ENCODE peak calls at places on chromosomes 12 and 14, in nine cellular contexts. K is fibroblast of the aortic adventitia, Q is fibroblast of pulmonary artery, X is fibroblast of lung, R is testis, F is IMR-90, L is keratinocyte, E is neural progenitor cell, B is hepatocyte. H is an unnamed sample.

GRCh38 chr12:20489645-20490044 is 121.3 kb downstream of the PDE3A start:
- DNase-seq in E (no peak), L (no peak), X (peak), K (peak), R (no peak), F (peak), B (no peak), Q (no peak), H (peak)

GRCh38 chr12:95908573-95908972 is 33.8 kb downstream of the CCDC38 start:
- DNase-seq in R (no peak), B (no peak), E (no peak), X (peak), L (no peak), Q (peak), K (peak), F (peak), H (peak)

GRCh38 chr12:122862872-122863701 is 27.8 kb downstream of the HIP1R start:
- DNase-seq in L (no peak), E (no peak), X (no peak), B (peak), K (no peak), Q (no peak), R (no peak), F (no peak), H (no peak)

GRCh38 chr12:123389560-123390351 is 5.8 kb downstream of the KMT5A start:
- DNase-seq in F (no peak), L (no peak), R (peak), E (peak), X (peak), Q (no peak), K (peak), B (peak), H (no peak)

GRCh38 chr12:107439101-107439738 is 246.4 kb upstream of the PWP1 start:
- DNase-seq in K (no peak), B (no peak), L (no peak), Q (no peak), X (no peak), F (no peak), R (no peak), E (no peak), H (no peak)

GRCh38 chr14:21714318-21714929 is 40.8 kb upstream of the OR4E1 start:
- DNase-seq in F (no peak), Q (no peak), K (no peak), X (no peak), L (no peak), B (no peak), R (no peak), E (no peak), H (no peak)

GRCh38 chr12:119679081-119679480 is 11.1 kb downstream of the PRKAB1 start:
- DNase-seq in E (peak), B (no peak), K (no peak), Q (no peak), L (no peak), F (no peak), R (no peak), X (no peak), H (no peak)

GRCh38 chr12:85782711-85783110 is 53.5 kb downstream of the RASSF9 start:
- DNase-seq in Q (no peak), K (no peak), L (no peak), R (no peak), B (no peak), F (no peak), X (peak), E (no peak), H (no peak)

GRCh38 chr12:67431436-67432049 is 162.4 kb downstream of the CAND1 start:
- DNase-seq in L (no peak), X (peak), B (no peak), K (peak), Q (peak), E (no peak), R (no peak), F (peak), H (no peak)

GRCh38 chr12:110780448-110780847 is 37.8 kb upstream of the PPP1CC start:
- DNase-seq in Q (no peak), X (no peak), K (no peak), F (no peak), E (no peak), R (no peak), L (no peak), B (no peak), H (no peak)

GRCh38 chr12:55612646-55613045 is 24.0 kb upstream of the OR10P1 start:
- DNase-seq in R (no peak), K (no peak), F (no peak), X (no peak), B (no peak), L (no peak), Q (no peak), E (no peak), H (no peak)

GRCh38 chr12:124026755-124027745 is 54.0 kb downstream of the ZNF664 start:
- DNase-seq in B (no peak), X (peak), K (peak), L (no peak), E (no peak), F (peak), Q (peak), R (no peak), H (peak)

GRCh38 chr12:105983622-105984325 is 155.0 kb downstream of the NUAK1 start:
- DNase-seq in R (no peak), X (peak), Q (peak), B (no peak), L (peak), F (peak), E (no peak), K (peak), H (peak)

DNA sequence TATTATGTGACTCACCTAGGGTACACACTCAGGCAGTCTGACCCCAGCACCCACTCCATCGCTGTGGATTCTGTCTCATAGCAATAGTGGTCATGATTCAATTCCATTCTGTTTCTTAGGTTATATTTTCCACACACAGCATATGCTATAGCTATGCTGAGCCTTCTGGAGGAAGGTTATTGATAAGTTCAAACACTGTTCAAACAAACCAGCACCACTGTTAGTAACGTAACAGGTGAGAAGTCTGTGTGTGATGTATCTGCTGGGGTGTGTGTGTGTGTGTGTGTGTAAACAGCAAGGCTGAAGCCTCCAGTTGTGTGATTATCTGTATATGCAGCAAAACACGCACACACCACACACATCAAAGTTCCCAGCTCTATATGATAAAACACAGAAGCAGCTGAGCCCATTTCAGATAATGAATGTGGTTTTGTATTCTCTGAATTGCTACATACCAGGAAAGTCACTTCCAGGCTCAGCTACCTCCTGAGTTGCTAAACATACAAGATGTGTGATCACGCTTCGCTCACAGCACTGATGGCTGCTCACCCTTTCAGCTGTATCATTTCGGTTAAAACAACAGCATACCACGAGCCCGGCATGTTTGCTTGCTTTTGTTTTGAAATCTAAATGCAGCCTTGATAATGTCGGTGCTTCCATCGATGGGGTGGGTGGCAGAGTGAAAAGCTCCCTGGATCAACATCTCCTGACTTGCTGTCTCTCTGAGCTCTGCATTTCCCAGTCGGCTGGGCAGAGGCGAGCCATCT is 6.8 kb upstream of the SYNE3 start:
- DNase-seq in B (no peak), R (no peak), L (no peak), F (peak), E (no peak), Q (peak), X (no peak), K (peak), H (no peak)
- H3K4me3 ChIP-seq in B (no peak), R (no peak), L (peak), F (peak), E (no peak), Q (no peak), X (no peak), K (no peak), H (no peak)

GRCh38 chr14:102982852-102983470 is 60.5 kb downstream of the AMN start:
- DNase-seq in K (no peak), B (no peak), Q (no peak), X (no peak), L (no peak), E (no peak), F (no peak), R (no peak), H (no peak)
- TF ChIP-seq CTCF in K (no peak), B (peak), Q (no peak), X (no peak), L (no peak), E (peak), F (no peak), R (no peak), H (no peak)

DNA sequence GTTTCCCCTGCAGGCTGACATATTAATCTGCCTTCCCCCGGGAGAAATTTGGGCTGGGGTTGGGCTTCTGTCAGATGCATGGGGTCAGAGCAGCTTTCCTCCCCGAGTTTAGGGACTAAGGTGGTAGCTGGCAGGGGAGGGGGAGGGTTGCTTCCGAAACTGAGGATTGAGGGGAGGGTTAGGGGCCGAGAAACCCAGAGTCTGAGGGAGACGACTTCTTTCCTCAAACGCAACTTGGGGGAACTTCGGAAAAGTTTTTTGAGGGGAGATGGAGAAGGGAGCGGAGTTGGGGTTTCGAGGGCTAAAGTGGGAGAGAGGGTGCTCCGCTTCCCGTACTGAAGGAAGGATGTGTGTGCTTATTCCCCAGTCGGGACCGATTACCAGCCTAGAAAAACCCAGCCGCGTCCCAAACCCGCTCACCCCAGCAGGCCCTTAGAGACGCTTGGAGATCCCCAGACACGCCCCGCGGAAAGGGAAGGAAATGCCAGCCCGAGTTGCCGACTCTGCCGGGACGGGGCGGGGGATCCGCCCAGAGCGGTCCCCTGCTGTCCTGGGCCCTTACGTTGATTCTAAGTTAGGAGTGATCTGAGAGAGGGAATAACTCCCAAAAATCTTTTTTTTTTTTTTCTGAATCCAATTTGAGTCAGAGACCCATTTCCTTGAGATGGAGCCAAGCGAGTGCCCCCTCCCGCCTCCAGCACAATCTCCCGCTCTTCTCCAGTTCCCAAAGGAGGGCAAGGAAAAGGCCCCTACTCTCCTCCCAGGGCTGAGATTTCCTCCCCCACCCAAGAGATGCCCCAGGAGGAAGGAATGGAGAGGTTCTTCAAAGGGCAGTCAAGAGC is 61.9 kb downstream of the SMUG1 start:
- DNase-seq in E (peak), X (no peak), K (peak), F (no peak), R (peak), L (no peak), B (peak), Q (no peak), H (peak)
- H3K4me3 ChIP-seq in E (peak), X (peak), K (peak), F (no peak), R (peak), L (peak), B (peak), Q (peak), H (peak)

DNA sequence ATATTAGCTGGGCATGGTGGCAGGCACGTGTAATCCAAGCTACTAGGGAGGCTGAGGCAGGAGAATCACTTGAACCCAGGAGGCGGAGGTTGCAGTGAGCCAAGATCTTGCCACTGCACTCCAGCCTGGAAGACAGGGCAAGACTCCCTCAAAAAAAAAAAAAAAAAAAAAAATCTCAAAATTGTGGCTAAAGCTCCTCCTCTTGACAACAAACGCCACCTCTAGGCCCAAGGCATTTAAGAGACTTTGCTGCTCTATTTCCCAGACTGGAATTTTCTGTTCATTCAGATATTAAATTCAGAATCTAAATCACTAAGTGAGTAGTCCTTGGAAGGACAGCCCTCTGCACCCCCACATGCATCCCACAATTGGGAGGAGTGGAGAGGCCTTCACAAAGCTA is 1.4 kb downstream of the ZFYVE1 start:
- DNase-seq in K (peak), R (no peak), Q (peak), F (peak), X (peak), L (no peak), B (no peak), E (no peak), H (peak)
- TF ChIP-seq CTCF in K (no peak), R (no peak), Q (peak), F (peak), X (peak), L (no peak), B (no peak), E (no peak), H (no peak)

DNA sequence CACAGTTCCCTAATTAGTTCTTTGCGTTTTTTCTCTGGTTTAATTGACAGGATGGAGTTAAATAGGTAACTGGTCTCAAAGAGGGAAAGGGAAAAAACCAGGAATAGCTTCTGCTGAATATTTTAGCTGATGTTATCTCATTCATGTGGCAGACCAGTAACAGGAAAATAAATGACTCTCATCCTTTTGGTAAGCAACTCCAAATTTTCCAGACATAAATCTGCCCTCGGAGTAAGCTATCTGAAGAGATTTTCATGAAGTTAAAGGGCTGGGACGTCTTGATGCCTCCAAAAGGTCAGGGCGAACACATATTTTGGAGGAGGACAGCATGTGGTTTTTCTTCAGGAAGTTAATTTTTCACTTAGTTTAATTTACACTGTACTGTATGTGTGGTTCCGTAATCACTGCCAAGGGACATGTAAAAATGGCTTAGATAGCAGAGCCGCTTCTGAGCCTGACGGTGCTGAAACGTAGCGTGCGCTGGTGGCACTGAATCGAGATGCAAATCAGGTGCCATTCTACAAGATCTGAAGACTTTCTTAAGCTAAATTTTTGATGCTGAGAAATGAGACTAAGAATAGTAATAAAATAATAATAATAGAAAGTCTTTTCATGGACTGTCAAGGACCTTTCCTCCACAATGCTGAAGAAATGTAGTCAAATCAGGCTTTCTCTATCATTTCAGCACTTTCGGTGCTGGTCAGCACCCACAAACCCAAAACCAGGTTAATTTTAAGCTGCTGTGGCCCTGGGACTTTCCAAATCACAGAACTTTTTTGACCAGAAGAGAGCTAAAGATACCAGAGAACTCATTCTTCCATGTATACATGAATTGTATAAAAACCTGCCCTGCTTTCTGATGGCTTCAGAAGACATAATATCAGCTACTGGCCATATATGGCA is 183.2 kb upstream of the LMO3 start:
- DNase-seq in K (no peak), E (peak), X (no peak), R (no peak), Q (peak), L (no peak), F (no peak), B (no peak), H (no peak)
- H3K4me3 ChIP-seq in K (no peak), E (no peak), X (no peak), R (no peak), Q (no peak), L (no peak), F (no peak), B (no peak), H (no peak)

GRCh38 chr14:30005114-30005698 is 77.6 kb upstream of the PRKD1 start:
- DNase-seq in K (peak), X (peak), R (no peak), Q (peak), F (peak), E (peak), L (no peak), B (peak), H (peak)
- TF ChIP-seq CTCF in K (peak), X (peak), R (peak), Q (peak), F (peak), E (peak), L (peak), B (peak), H (peak)

DNA sequence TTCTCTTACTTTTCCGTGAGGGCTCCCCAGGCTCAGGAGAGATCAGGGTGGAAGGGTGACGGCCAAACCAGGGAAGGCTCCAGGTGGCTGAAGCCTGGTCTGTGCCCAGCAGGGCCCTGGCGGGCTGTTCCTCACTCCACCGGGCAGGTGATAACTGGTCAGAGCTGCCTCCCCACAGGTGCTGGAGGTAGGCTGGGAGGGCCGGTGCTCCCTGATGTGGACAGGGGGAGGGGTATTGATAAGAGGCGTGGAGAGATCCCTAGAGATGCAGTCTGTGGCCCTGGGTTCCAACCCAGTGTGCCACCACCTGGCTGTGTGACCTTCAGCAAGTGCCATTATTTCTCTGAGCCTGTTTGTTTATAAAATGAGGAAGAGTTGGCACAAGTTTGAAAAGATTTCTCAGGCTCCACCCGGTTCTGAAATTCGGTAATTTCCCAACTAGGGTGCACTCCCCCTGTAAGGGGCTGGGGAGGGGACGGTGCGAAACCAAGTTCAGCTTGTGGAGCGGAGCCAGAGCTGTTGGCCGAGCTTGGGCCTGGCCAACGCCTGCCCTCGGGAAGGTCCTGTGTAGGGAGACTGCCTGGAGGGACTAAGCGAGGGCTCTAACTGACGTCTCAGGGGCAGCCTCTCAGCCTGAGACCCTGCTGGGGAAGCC is 999 bp upstream of the NR4A1 start:
- DNase-seq in X (no peak), Q (peak), E (no peak), L (no peak), B (peak), K (peak), R (no peak), F (peak), H (peak)
- H3K4me3 ChIP-seq in X (peak), Q (peak), E (peak), L (peak), B (peak), K (peak), R (peak), F (peak), H (peak)

DNA sequence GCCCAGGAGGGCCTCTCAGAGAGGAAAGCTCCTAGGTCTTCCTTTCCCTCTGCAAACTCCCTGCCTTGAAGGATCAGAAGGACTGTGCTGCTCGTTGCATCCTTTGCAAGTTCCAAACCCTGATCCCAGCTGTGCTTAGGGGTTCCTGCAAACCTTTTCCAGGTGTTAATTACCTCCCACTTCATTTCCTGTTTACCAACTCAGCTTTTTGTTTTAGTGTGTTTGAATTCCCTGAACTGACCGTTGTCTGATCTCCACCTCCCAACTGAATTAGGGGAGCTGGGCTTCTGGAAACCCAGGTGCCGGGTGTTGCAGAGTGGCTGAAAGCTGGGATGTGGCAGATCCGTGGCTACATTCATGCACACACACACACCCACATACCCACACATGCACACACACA is 20.6 kb upstream of the BDKRB1 start:
- DNase-seq in K (no peak), Q (no peak), F (no peak), X (no peak), E (no peak), B (no peak), L (no peak), R (no peak), H (no peak)
- TF ChIP-seq CTCF in K (no peak), Q (no peak), F (no peak), X (no peak), E (no peak), B (no peak), L (no peak), R (no peak), H (no peak)

GRCh38 chr12:113088971-113089756 is 32.6 kb downstream of the DTX1 start:
- DNase-seq in L (no peak), B (no peak), R (no peak), Q (no peak), E (no peak), X (no peak), F (no peak), K (no peak), H (no peak)
- H3K4me3 ChIP-seq in L (no peak), B (no peak), R (no peak), Q (no peak), E (no peak), X (no peak), F (no peak), K (no peak), H (no peak)

GRCh38 chr14:66490143-66491111 is 4.3 kb downstream of the CCDC196 start:
- DNase-seq in F (no peak), R (no peak), B (no peak), L (no peak), E (no peak), K (no peak), X (no peak), Q (no peak), H (no peak)
- TF ChIP-seq CTCF in F (no peak), R (no peak), B (no peak), L (no peak), E (no peak), K (no peak), X (no peak), Q (no peak), H (no peak)

H was measured in fibroblast of mammary gland.